ENCODE peak calls at places on chromosome 9, in ten cellular contexts. One of them, this sample, is unnamed.

GRCh38 chr9:129995409-129996160 is 47.4 kb downstream of the FNBP1 start:
- DNase-seq in stomach: no peak
- DNase-seq in IMR-90: peak
- DNase-seq in uterus: no peak
- DNase-seq in right lobe of liver: no peak
- DNase-seq in A549: no peak
- DNase-seq in GM12891: no peak
- DNase-seq in spleen: no peak
- DNase-seq in H54: no peak
- DNase-seq in heart left ventricle: no peak
- DNase-seq in this sample: no peak

GRCh38 chr9:74644015-74644414 is 146.9 kb downstream of the RORB start:
- DNase-seq in stomach: no peak
- DNase-seq in IMR-90: no peak
- DNase-seq in uterus: no peak
- DNase-seq in right lobe of liver: no peak
- DNase-seq in A549: no peak
- DNase-seq in GM12891: no peak
- DNase-seq in spleen: no peak
- DNase-seq in H54: no peak
- DNase-seq in heart left ventricle: no peak
- DNase-seq in this sample: no peak

GRCh38 chr9:137305060-137305787 is 3.2 kb upstream of the NRARP start:
- DNase-seq in stomach: peak
- DNase-seq in IMR-90: no peak
- DNase-seq in uterus: peak
- DNase-seq in right lobe of liver: peak
- DNase-seq in A549: peak
- DNase-seq in GM12891: peak
- DNase-seq in spleen: peak
- DNase-seq in H54: no peak
- DNase-seq in heart left ventricle: peak
- DNase-seq in this sample: peak

GRCh38 chr9:129330711-129331279 is 152.7 kb upstream of the IER5L start:
- DNase-seq in stomach: no peak
- DNase-seq in IMR-90: no peak
- DNase-seq in uterus: no peak
- DNase-seq in right lobe of liver: no peak
- DNase-seq in A549: peak
- DNase-seq in GM12891: no peak
- DNase-seq in spleen: no peak
- DNase-seq in H54: no peak
- DNase-seq in heart left ventricle: no peak
- DNase-seq in this sample: no peak

GRCh38 chr9:16960084-16960483 is 89.6 kb upstream of the BNC2 start:
- DNase-seq in stomach: no peak
- DNase-seq in IMR-90: peak
- DNase-seq in uterus: no peak
- DNase-seq in right lobe of liver: no peak
- DNase-seq in A549: peak
- DNase-seq in GM12891: no peak
- DNase-seq in spleen: no peak
- DNase-seq in H54: peak
- DNase-seq in heart left ventricle: no peak
- DNase-seq in this sample: no peak

GRCh38 chr9:134333234-134333873 is 7.1 kb downstream of the RXRA start:
- DNase-seq in stomach: peak
- DNase-seq in IMR-90: no peak
- DNase-seq in uterus: no peak
- DNase-seq in right lobe of liver: peak
- DNase-seq in A549: no peak
- DNase-seq in GM12891: no peak
- DNase-seq in spleen: no peak
- DNase-seq in H54: no peak
- DNase-seq in heart left ventricle: no peak
- DNase-seq in this sample: no peak

GRCh38 chr9:84808416-84808815 is 138.9 kb downstream of the NTRK2 start:
- DNase-seq in stomach: no peak
- DNase-seq in IMR-90: no peak
- DNase-seq in uterus: no peak
- DNase-seq in right lobe of liver: no peak
- DNase-seq in A549: no peak
- DNase-seq in GM12891: no peak
- DNase-seq in spleen: no peak
- DNase-seq in H54: no peak
- DNase-seq in heart left ventricle: no peak
- DNase-seq in this sample: no peak

GRCh38 chr9:134717793-134718645 is 76.4 kb downstream of the COL5A1 start:
- DNase-seq in stomach: no peak
- DNase-seq in IMR-90: no peak
- DNase-seq in uterus: no peak
- DNase-seq in right lobe of liver: no peak
- DNase-seq in A549: no peak
- DNase-seq in GM12891: no peak
- DNase-seq in spleen: no peak
- DNase-seq in H54: no peak
- DNase-seq in heart left ventricle: no peak
- DNase-seq in this sample: no peak

GRCh38 chr9:91422832-91423711 is 560 bp downstream of the NFIL3 start:
- DNase-seq in stomach: peak
- DNase-seq in IMR-90: peak
- DNase-seq in uterus: peak
- DNase-seq in right lobe of liver: peak
- DNase-seq in A549: peak
- DNase-seq in GM12891: peak
- DNase-seq in spleen: peak
- DNase-seq in H54: peak
- DNase-seq in heart left ventricle: peak
- DNase-seq in this sample: peak
- TF ChIP-seq POLR2A in stomach: no peak
- TF ChIP-seq POLR2A in IMR-90: peak
- TF ChIP-seq POLR2A in uterus: no peak
- TF ChIP-seq POLR2A in right lobe of liver: peak
- TF ChIP-seq POLR2A in A549: no peak
- TF ChIP-seq POLR2A in GM12891: no peak
- TF ChIP-seq POLR2A in spleen: no peak
- TF ChIP-seq POLR2A in H54: no peak
- TF ChIP-seq POLR2A in heart left ventricle: peak
- TF ChIP-seq POLR2A in this sample: peak

GRCh38 chr9:38182321-38182720 is 113.3 kb upstream of the SHB start:
- DNase-seq in stomach: no peak
- DNase-seq in IMR-90: no peak
- DNase-seq in uterus: no peak
- DNase-seq in right lobe of liver: no peak
- DNase-seq in A549: no peak
- DNase-seq in GM12891: no peak
- DNase-seq in spleen: no peak
- DNase-seq in H54: no peak
- DNase-seq in heart left ventricle: no peak
- DNase-seq in this sample: no peak

GRCh38 chr9:38181866-38182265 is 112.8 kb upstream of the SHB start:
- DNase-seq in stomach: no peak
- DNase-seq in IMR-90: no peak
- DNase-seq in uterus: no peak
- DNase-seq in right lobe of liver: no peak
- DNase-seq in A549: no peak
- DNase-seq in GM12891: no peak
- DNase-seq in spleen: no peak
- DNase-seq in H54: no peak
- DNase-seq in heart left ventricle: no peak
- DNase-seq in this sample: no peak

GRCh38 chr9:38185647-38186371 is 116.8 kb upstream of the SHB start:
- DNase-seq in stomach: no peak
- DNase-seq in IMR-90: no peak
- DNase-seq in uterus: no peak
- DNase-seq in right lobe of liver: no peak
- DNase-seq in A549: no peak
- DNase-seq in GM12891: no peak
- DNase-seq in spleen: no peak
- DNase-seq in H54: no peak
- DNase-seq in heart left ventricle: no peak
- DNase-seq in this sample: no peak

GRCh38 chr9:38183994-38184568 is 115.1 kb upstream of the SHB start:
- DNase-seq in stomach: no peak
- DNase-seq in IMR-90: no peak
- DNase-seq in uterus: no peak
- DNase-seq in right lobe of liver: no peak
- DNase-seq in A549: no peak
- DNase-seq in GM12891: no peak
- DNase-seq in spleen: no peak
- DNase-seq in H54: no peak
- DNase-seq in heart left ventricle: no peak
- DNase-seq in this sample: no peak

DNA sequence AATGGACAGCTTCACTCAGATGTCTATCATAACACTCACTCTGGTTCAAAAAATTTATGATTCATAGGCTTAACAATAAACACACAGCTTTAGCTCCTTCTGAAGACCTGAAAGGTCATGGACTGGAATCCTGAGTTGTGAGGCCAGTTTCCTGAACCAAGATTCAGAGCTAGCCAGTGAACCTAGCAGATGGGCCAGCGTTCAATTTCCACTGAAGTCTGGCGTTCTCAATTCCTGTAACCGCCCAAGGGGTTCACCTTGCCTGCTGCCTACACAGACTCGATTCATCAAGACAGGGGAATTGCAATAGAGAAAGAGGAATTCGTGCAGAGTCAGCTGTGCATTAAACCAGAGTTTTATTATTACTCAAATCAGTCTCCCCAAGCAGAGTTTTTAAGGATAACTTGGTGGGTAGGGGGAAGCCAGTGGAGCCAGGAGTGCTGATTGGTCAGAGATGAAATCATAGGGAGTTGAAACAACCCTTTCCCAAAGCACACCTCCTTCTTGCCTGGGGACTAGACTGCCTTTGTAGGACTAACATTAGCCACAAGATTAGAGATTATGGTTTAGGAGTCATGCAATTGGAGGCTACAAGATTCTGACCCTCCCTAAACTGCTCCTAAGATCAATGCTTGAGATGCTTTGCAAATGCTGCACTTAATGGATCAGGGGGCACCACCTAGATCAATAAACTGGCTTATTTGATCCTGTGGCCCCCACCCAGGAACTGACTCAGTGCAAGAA is 117.5 kb upstream of the SHB start:
- DNase-seq in stomach: no peak
- DNase-seq in IMR-90: no peak
- DNase-seq in uterus: no peak
- DNase-seq in right lobe of liver: no peak
- DNase-seq in A549: peak
- DNase-seq in GM12891: no peak
- DNase-seq in spleen: no peak
- DNase-seq in H54: no peak
- DNase-seq in heart left ventricle: no peak
- DNase-seq in this sample: no peak
- TF ChIP-seq POLR2A in stomach: no peak
- TF ChIP-seq POLR2A in IMR-90: no peak
- TF ChIP-seq POLR2A in uterus: no peak
- TF ChIP-seq POLR2A in right lobe of liver: no peak
- TF ChIP-seq POLR2A in A549: no peak
- TF ChIP-seq POLR2A in GM12891: no peak
- TF ChIP-seq POLR2A in spleen: no peak
- TF ChIP-seq POLR2A in H54: no peak
- TF ChIP-seq POLR2A in heart left ventricle: no peak
- TF ChIP-seq POLR2A in this sample: no peak

DNA sequence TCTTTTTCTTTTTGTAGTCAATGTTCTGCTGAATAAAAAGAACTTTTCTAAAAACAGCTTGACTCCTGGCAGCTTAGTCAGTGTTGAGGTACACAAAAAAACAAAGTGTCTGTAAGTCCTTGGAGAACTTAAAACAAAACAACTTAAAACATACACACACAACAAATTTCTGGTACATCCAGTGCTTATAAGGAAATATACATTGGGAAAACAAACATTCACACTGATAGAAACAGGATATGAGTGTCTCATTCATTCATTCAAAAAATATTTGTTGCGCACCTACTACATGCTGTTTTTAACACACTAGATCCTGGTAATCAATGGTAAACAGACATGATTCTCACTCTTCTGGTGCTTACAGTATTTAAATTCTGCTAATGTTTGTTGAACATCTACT is 27.4 kb upstream of the MEGF9 start:
- DNase-seq in stomach: no peak
- DNase-seq in IMR-90: no peak
- DNase-seq in uterus: no peak
- DNase-seq in right lobe of liver: no peak
- DNase-seq in A549: no peak
- DNase-seq in GM12891: no peak
- DNase-seq in spleen: no peak
- DNase-seq in H54: no peak
- DNase-seq in heart left ventricle: no peak
- DNase-seq in this sample: no peak
- TF ChIP-seq POLR2A in stomach: no peak
- TF ChIP-seq POLR2A in IMR-90: no peak
- TF ChIP-seq POLR2A in uterus: no peak
- TF ChIP-seq POLR2A in right lobe of liver: no peak
- TF ChIP-seq POLR2A in A549: no peak
- TF ChIP-seq POLR2A in GM12891: no peak
- TF ChIP-seq POLR2A in spleen: no peak
- TF ChIP-seq POLR2A in H54: no peak
- TF ChIP-seq POLR2A in heart left ventricle: no peak
- TF ChIP-seq POLR2A in this sample: no peak

GRCh38 chr9:27527702-27528277 is 1.8 kb downstream of the MOB3B start:
- DNase-seq in stomach: no peak
- DNase-seq in IMR-90: no peak
- DNase-seq in uterus: no peak
- DNase-seq in right lobe of liver: no peak
- DNase-seq in A549: no peak
- DNase-seq in GM12891: no peak
- DNase-seq in spleen: peak
- DNase-seq in H54: no peak
- DNase-seq in heart left ventricle: no peak
- DNase-seq in this sample: no peak

GRCh38 chr9:27530915-27531762 is 1.5 kb upstream of the MOB3B start:
- DNase-seq in stomach: no peak
- DNase-seq in IMR-90: no peak
- DNase-seq in uterus: no peak
- DNase-seq in right lobe of liver: no peak
- DNase-seq in A549: no peak
- DNase-seq in GM12891: no peak
- DNase-seq in spleen: no peak
- DNase-seq in H54: no peak
- DNase-seq in heart left ventricle: no peak
- DNase-seq in this sample: no peak

GRCh38 chr9:27529316-27530278 is at the start of gene MOB3B:
- DNase-seq in stomach: peak
- DNase-seq in IMR-90: peak
- DNase-seq in uterus: peak
- DNase-seq in right lobe of liver: peak
- DNase-seq in A549: peak
- DNase-seq in GM12891: peak
- DNase-seq in spleen: peak
- DNase-seq in H54: peak
- DNase-seq in heart left ventricle: peak
- DNase-seq in this sample: peak

GRCh38 chr9:27528278-27528885 is 1.2 kb downstream of the MOB3B start:
- DNase-seq in stomach: peak
- DNase-seq in IMR-90: peak
- DNase-seq in uterus: peak
- DNase-seq in right lobe of liver: peak
- DNase-seq in A549: no peak
- DNase-seq in GM12891: peak
- DNase-seq in spleen: peak
- DNase-seq in H54: no peak
- DNase-seq in heart left ventricle: peak
- DNase-seq in this sample: peak

GRCh38 chr9:27528886-27529315 is 713 bp downstream of the MOB3B start:
- DNase-seq in stomach: peak
- DNase-seq in IMR-90: no peak
- DNase-seq in uterus: peak
- DNase-seq in right lobe of liver: peak
- DNase-seq in A549: peak
- DNase-seq in GM12891: peak
- DNase-seq in spleen: peak
- DNase-seq in H54: peak
- DNase-seq in heart left ventricle: peak
- DNase-seq in this sample: peak
- TF ChIP-seq POLR2A in stomach: no peak
- TF ChIP-seq POLR2A in IMR-90: no peak
- TF ChIP-seq POLR2A in uterus: no peak
- TF ChIP-seq POLR2A in right lobe of liver: no peak
- TF ChIP-seq POLR2A in A549: no peak
- TF ChIP-seq POLR2A in GM12891: no peak
- TF ChIP-seq POLR2A in spleen: peak
- TF ChIP-seq POLR2A in H54: no peak
- TF ChIP-seq POLR2A in heart left ventricle: no peak
- TF ChIP-seq POLR2A in this sample: no peak